ENCODE peak calls at places on chromosomes 12 and 14, in ten cellular contexts. Y, D, W, C, B, P, Q, N, F and V are unnamed samples.

GRCh38 chr12:27635349-27635972 is 60.8 kb upstream of the REP15 start:
- DNase-seq in Y (no peak), D (no peak), W (peak), C (peak), B (no peak), P (no peak), Q (no peak), N (peak), F (no peak), V (no peak)

GRCh38 chr14:24190416-24190815 is 1.8 kb upstream of the IPO4 start:
- DNase-seq in Y (no peak), D (no peak), W (no peak), C (no peak), B (no peak), P (no peak), Q (no peak), N (no peak), F (no peak), V (no peak)

GRCh38 chr14:25413058-25413457 is 363.1 kb upstream of the STXBP6 start:
- DNase-seq in Y (no peak), D (no peak), W (no peak), C (no peak), B (no peak), P (no peak), Q (no peak), N (no peak), F (no peak), V (no peak)

GRCh38 chr12:28017873-28018255 is 45.3 kb upstream of the PTHLH start:
- DNase-seq in Y (no peak), D (no peak), W (no peak), C (no peak), B (no peak), P (no peak), Q (no peak), N (no peak), F (no peak), V (no peak)

GRCh38 chr12:122326597-122326996 is 60.3 kb upstream of the VPS33A start:
- DNase-seq in Y (no peak), D (no peak), W (no peak), C (no peak), B (no peak), P (no peak), Q (no peak), N (no peak), F (no peak), V (no peak)

GRCh38 chr14:77761205-77761931 is 412 bp upstream of the SNW1 start:
- DNase-seq in Y (peak), D (peak), W (peak), C (peak), B (no peak), P (no peak), Q (no peak), N (peak), F (peak), V (no peak)

GRCh38 chr12:124923906-124924734 is 9.7 kb upstream of the UBC start:
- DNase-seq in Y (no peak), D (no peak), W (peak), C (peak), B (no peak), P (no peak), Q (no peak), N (peak), F (peak), V (no peak)

GRCh38 chr14:65287264-65288131 is 125.0 kb upstream of the FUT8 start:
- DNase-seq in Y (no peak), D (peak), W (no peak), C (no peak), B (no peak), P (no peak), Q (no peak), N (no peak), F (no peak), V (no peak)

GRCh38 chr14:51069065-51069464 is 25.8 kb downstream of the TRIM9 start:
- DNase-seq in Y (no peak), D (no peak), W (no peak), C (no peak), B (no peak), P (peak), Q (no peak), N (no peak), F (no peak), V (no peak)

GRCh38 chr12:2284857-2285256 is 232.1 kb downstream of the CACNA1C start:
- DNase-seq in Y (peak), D (no peak), W (peak), C (peak), B (peak), P (peak), Q (no peak), N (peak), F (peak), V (peak)

GRCh38 chr12:85440273-85440672 is 160.3 kb downstream of the ALX1 start:
- DNase-seq in Y (no peak), D (no peak), W (no peak), C (no peak), B (no peak), P (no peak), Q (no peak), N (no peak), F (no peak), V (no peak)

GRCh38 chr12:26297386-26298070 is 102.2 kb downstream of the SSPN start:
- DNase-seq in Y (no peak), D (no peak), W (no peak), C (peak), B (no peak), P (no peak), Q (no peak), N (no peak), F (no peak), V (no peak)

GRCh38 chr12:79691299-79692248 is 810 bp upstream of the PAWR start:
- DNase-seq in Y (peak), D (no peak), W (peak), C (peak), B (no peak), P (peak), Q (no peak), N (no peak), F (no peak), V (no peak)

GRCh38 chr12:56377310-56377988 is 14.8 kb upstream of the APOF start:
- DNase-seq in Y (no peak), D (no peak), W (peak), C (peak), B (no peak), P (no peak), Q (no peak), N (peak), F (no peak), V (no peak)

GRCh38 chr12:47267571-47267970 is 187.8 kb upstream of the AMIGO2 start:
- DNase-seq in Y (no peak), D (no peak), W (peak), C (no peak), B (no peak), P (no peak), Q (no peak), N (no peak), F (no peak), V (no peak)

GRCh38 chr14:53842938-53843337 is 113.7 kb downstream of the BMP4 start:
- DNase-seq in Y (no peak), D (no peak), W (peak), C (peak), B (no peak), P (no peak), Q (no peak), N (no peak), F (no peak), V (no peak)

GRCh38 chr12:47356129-47356622 is 276.4 kb upstream of the AMIGO2 start:
- DNase-seq in Y (no peak), D (peak), W (no peak), C (peak), B (no peak), P (no peak), Q (no peak), N (no peak), F (no peak), V (no peak)

GRCh38 chr12:46299846-46300245 is 31.0 kb upstream of the SLC38A1 start:
- DNase-seq in Y (no peak), D (no peak), W (no peak), C (no peak), B (no peak), P (no peak), Q (no peak), N (no peak), F (no peak), V (no peak)

GRCh38 chr12:50365709-50366406 is 30.6 kb downstream of the FAM186A start:
- DNase-seq in Y (no peak), D (no peak), W (no peak), C (no peak), B (no peak), P (no peak), Q (no peak), N (no peak), F (no peak), V (no peak)

GRCh38 chr12:17928708-17929366 is 161.2 kb downstream of the RERGL start:
- DNase-seq in Y (no peak), D (no peak), W (peak), C (peak), B (no peak), P (peak), Q (no peak), N (peak), F (no peak), V (no peak)

GRCh38 chr12:20044304-20044703 is 324.0 kb upstream of the PDE3A start:
- DNase-seq in Y (no peak), D (no peak), W (no peak), C (no peak), B (no peak), P (no peak), Q (no peak), N (no peak), F (no peak), V (no peak)

GRCh38 chr12:101044512-101045074 is 165.4 kb downstream of the SLC5A8 start:
- DNase-seq in Y (no peak), D (no peak), W (no peak), C (peak), B (no peak), P (no peak), Q (no peak), N (no peak), F (no peak), V (no peak)

GRCh38 chr12:50149311-50149710 is 17.9 kb downstream of the CERS5 start:
- DNase-seq in Y (no peak), D (no peak), W (no peak), C (no peak), B (no peak), P (no peak), Q (no peak), N (no peak), F (no peak), V (no peak)

GRCh38 chr12:98325003-98325402 is 190.4 kb upstream of the TMPO start:
- DNase-seq in Y (no peak), D (no peak), W (no peak), C (no peak), B (no peak), P (no peak), Q (no peak), N (no peak), F (no peak), V (no peak)

GRCh38 chr12:51887476-51888315 is at the start of gene ANKRD33:
- DNase-seq in Y (peak), D (no peak), W (no peak), C (no peak), B (no peak), P (no peak), Q (no peak), N (peak), F (no peak), V (peak)

GRCh38 chr12:19744760-19745218 is 305.5 kb downstream of the AEBP2 start:
- DNase-seq in Y (no peak), D (no peak), W (no peak), C (peak), B (no peak), P (no peak), Q (no peak), N (no peak), F (no peak), V (no peak)

GRCh38 chr14:64337901-64338615 is 43.9 kb upstream of the ESR2 start:
- DNase-seq in Y (peak), D (no peak), W (peak), C (peak), B (peak), P (peak), Q (peak), N (peak), F (peak), V (peak)

GRCh38 chr14:106141242-106142220 is 615.1 kb downstream of the TMEM121 start:
- DNase-seq in Y (no peak), D (no peak), W (no peak), C (no peak), B (no peak), P (no peak), Q (no peak), N (no peak), F (peak), V (no peak)

GRCh38 chr14:71324767-71325272 is 417.6 kb downstream of the PCNX1 start:
- DNase-seq in Y (no peak), D (no peak), W (no peak), C (peak), B (no peak), P (no peak), Q (no peak), N (peak), F (no peak), V (no peak)

DNA sequence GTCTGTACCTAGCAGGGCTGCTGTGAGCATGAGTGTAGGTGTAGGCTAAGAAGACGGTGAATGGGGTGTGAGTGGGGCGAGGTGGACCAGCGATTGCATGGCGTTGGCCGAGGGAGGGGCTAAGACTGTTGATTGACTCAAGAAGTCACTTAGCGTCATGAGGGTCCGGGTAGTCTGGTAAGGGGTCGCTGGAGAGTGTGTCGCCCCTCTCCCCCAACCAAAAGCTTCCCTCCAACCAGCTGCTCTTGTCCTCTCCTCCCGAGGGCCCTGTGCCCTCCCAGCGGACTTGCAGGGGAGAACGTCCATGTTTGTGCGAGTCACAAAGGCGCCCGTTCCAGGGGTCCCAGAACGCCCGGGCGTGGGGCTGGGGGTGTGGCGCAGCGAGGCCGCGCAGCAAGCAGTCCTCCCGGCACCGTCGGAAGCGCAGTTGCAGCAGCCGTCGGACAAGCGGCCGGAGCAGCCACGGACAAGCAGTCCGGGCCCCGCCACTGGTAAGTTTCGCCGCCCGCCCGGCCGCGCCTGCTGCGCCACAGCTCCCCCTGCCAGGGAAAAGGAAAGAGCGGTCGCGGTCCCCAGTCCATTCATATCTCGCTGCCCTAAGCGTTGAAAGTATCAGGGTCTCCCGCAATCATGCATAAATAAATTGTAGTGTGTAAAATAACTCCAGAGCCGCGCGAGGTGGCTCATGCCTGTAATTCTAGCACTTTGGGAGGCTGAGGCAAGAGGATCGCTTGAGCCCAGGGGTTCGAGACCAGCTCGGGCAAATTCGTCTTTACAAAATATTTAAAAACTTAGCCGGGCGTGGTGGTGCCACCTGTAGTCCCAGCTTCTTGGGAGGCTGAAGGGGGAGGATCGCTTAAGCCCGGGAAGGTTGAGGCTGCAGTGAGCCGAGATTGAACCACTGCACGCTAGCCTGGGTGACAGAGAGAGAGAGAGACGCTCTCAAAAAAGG is at the start of gene CCDC63:
- DNase-seq in Y (peak), D (no peak), W (no peak), C (peak), B (peak), P (no peak), Q (no peak), N (peak), F (peak), V (peak)
- TF ChIP-seq CTCF in Y (peak), D (peak), W (no peak), C (peak), B (peak), P (peak), Q (peak), N (peak), F (peak), V (peak)

GRCh38 chr12:111529424-111530368 is 69.4 kb downstream of the ATXN2 start:
- DNase-seq in Y (no peak), D (peak), W (peak), C (peak), B (no peak), P (peak), Q (peak), N (peak), F (peak), V (peak)
- TF ChIP-seq CTCF in Y (peak), D (peak), W (peak), C (peak), B (peak), P (peak), Q (peak), N (peak), F (peak), V (peak)

GRCh38 chr12:127963926-127964325 is 303.0 kb upstream of the TMEM132C start:
- DNase-seq in Y (no peak), D (no peak), W (no peak), C (no peak), B (no peak), P (no peak), Q (no peak), N (no peak), F (no peak), V (no peak)
- TF ChIP-seq CTCF in Y (no peak), D (no peak), W (no peak), C (no peak), B (no peak), P (no peak), Q (no peak), N (no peak), F (no peak), V (no peak)

GRCh38 chr12:23055004-23055403 is 430.0 kb downstream of the ETNK1 start:
- DNase-seq in Y (no peak), D (no peak), W (no peak), C (peak), B (no peak), P (no peak), Q (no peak), N (peak), F (peak), V (peak)
- TF ChIP-seq CTCF in Y (peak), D (peak), W (peak), C (peak), B (peak), P (no peak), Q (no peak), N (peak), F (peak), V (peak)